ENCODE peak calls at places on chromosomes 1 and 21, in nine cellular contexts. One of them, this sample, is unnamed.

GRCh38 chr1:10631811-10632481 is 157.2 kb downstream of the PEX14 start:
- DNase-seq in stimulated activated CD4-positive, alpha-beta T cell treated with anti-CD3 and anti-CD28 coated beads, Interleukin-1b, Interleukin-23, amount 100 ng/mL, for 24 hours: no peak
- DNase-seq in activated T-helper 1 cell treated with anti-CD3 and anti-CD28 coated beads, Interleukin-2, amount 50 U/mL, for 16 hours: no peak
- DNase-seq in fibroblast of the aortic adventitia: no peak
- DNase-seq in CD8-positive, alpha-beta memory T cell: no peak
- DNase-seq in ACHN: no peak
- DNase-seq in GM13976: no peak
- DNase-seq in nephron progenitor cell: no peak
- DNase-seq in IMR-90: no peak
- DNase-seq in this sample: no peak

GRCh38 chr1:89682630-89683029 is 49.7 kb downstream of the LRRC8C start:
- DNase-seq in stimulated activated CD4-positive, alpha-beta T cell treated with anti-CD3 and anti-CD28 coated beads, Interleukin-1b, Interleukin-23, amount 100 ng/mL, for 24 hours: no peak
- DNase-seq in activated T-helper 1 cell treated with anti-CD3 and anti-CD28 coated beads, Interleukin-2, amount 50 U/mL, for 16 hours: no peak
- DNase-seq in fibroblast of the aortic adventitia: no peak
- DNase-seq in CD8-positive, alpha-beta memory T cell: no peak
- DNase-seq in ACHN: no peak
- DNase-seq in GM13976: no peak
- DNase-seq in nephron progenitor cell: no peak
- DNase-seq in IMR-90: no peak
- DNase-seq in this sample: no peak

GRCh38 chr1:51048670-51049069 is 53.4 kb upstream of the C1orf185 start:
- DNase-seq in stimulated activated CD4-positive, alpha-beta T cell treated with anti-CD3 and anti-CD28 coated beads, Interleukin-1b, Interleukin-23, amount 100 ng/mL, for 24 hours: no peak
- DNase-seq in activated T-helper 1 cell treated with anti-CD3 and anti-CD28 coated beads, Interleukin-2, amount 50 U/mL, for 16 hours: no peak
- DNase-seq in fibroblast of the aortic adventitia: no peak
- DNase-seq in CD8-positive, alpha-beta memory T cell: no peak
- DNase-seq in ACHN: no peak
- DNase-seq in GM13976: no peak
- DNase-seq in nephron progenitor cell: no peak
- DNase-seq in IMR-90: no peak
- DNase-seq in this sample: no peak

GRCh38 chr1:27645071-27645415 is 10.1 kb upstream of the FGR start:
- DNase-seq in stimulated activated CD4-positive, alpha-beta T cell treated with anti-CD3 and anti-CD28 coated beads, Interleukin-1b, Interleukin-23, amount 100 ng/mL, for 24 hours: no peak
- DNase-seq in activated T-helper 1 cell treated with anti-CD3 and anti-CD28 coated beads, Interleukin-2, amount 50 U/mL, for 16 hours: no peak
- DNase-seq in fibroblast of the aortic adventitia: no peak
- DNase-seq in CD8-positive, alpha-beta memory T cell: no peak
- DNase-seq in ACHN: no peak
- DNase-seq in GM13976: no peak
- DNase-seq in nephron progenitor cell: no peak
- DNase-seq in IMR-90: no peak
- DNase-seq in this sample: no peak

GRCh38 chr1:155003227-155003765 is 694 bp downstream of the ZBTB7B start:
- DNase-seq in stimulated activated CD4-positive, alpha-beta T cell treated with anti-CD3 and anti-CD28 coated beads, Interleukin-1b, Interleukin-23, amount 100 ng/mL, for 24 hours: no peak
- DNase-seq in activated T-helper 1 cell treated with anti-CD3 and anti-CD28 coated beads, Interleukin-2, amount 50 U/mL, for 16 hours: no peak
- DNase-seq in fibroblast of the aortic adventitia: no peak
- DNase-seq in CD8-positive, alpha-beta memory T cell: no peak
- DNase-seq in ACHN: peak; percentile 37
- DNase-seq in GM13976: no peak
- DNase-seq in nephron progenitor cell: peak; percentile 59
- DNase-seq in IMR-90: no peak
- DNase-seq in this sample: no peak

GRCh38 chr1:169538998-169539871 is 47.0 kb downstream of the F5 start:
- DNase-seq in stimulated activated CD4-positive, alpha-beta T cell treated with anti-CD3 and anti-CD28 coated beads, Interleukin-1b, Interleukin-23, amount 100 ng/mL, for 24 hours: no peak
- DNase-seq in activated T-helper 1 cell treated with anti-CD3 and anti-CD28 coated beads, Interleukin-2, amount 50 U/mL, for 16 hours: no peak
- DNase-seq in fibroblast of the aortic adventitia: peak; percentile 81
- DNase-seq in CD8-positive, alpha-beta memory T cell: no peak
- DNase-seq in ACHN: peak; percentile 88
- DNase-seq in GM13976: no peak
- DNase-seq in nephron progenitor cell: no peak
- DNase-seq in IMR-90: peak; percentile 83
- DNase-seq in this sample: no peak

GRCh38 chr21:41597811-41598231 is 89.9 kb upstream of the TMPRSS2 start:
- DNase-seq in stimulated activated CD4-positive, alpha-beta T cell treated with anti-CD3 and anti-CD28 coated beads, Interleukin-1b, Interleukin-23, amount 100 ng/mL, for 24 hours: no peak
- DNase-seq in activated T-helper 1 cell treated with anti-CD3 and anti-CD28 coated beads, Interleukin-2, amount 50 U/mL, for 16 hours: no peak
- DNase-seq in fibroblast of the aortic adventitia: no peak
- DNase-seq in CD8-positive, alpha-beta memory T cell: no peak
- DNase-seq in ACHN: no peak
- DNase-seq in GM13976: no peak
- DNase-seq in nephron progenitor cell: no peak
- DNase-seq in IMR-90: no peak
- DNase-seq in this sample: no peak

GRCh38 chr1:104329278-104329677 is 579.6 kb downstream of the AMY1C start:
- DNase-seq in stimulated activated CD4-positive, alpha-beta T cell treated with anti-CD3 and anti-CD28 coated beads, Interleukin-1b, Interleukin-23, amount 100 ng/mL, for 24 hours: no peak
- DNase-seq in activated T-helper 1 cell treated with anti-CD3 and anti-CD28 coated beads, Interleukin-2, amount 50 U/mL, for 16 hours: no peak
- DNase-seq in fibroblast of the aortic adventitia: no peak
- DNase-seq in CD8-positive, alpha-beta memory T cell: no peak
- DNase-seq in ACHN: no peak
- DNase-seq in GM13976: no peak
- DNase-seq in nephron progenitor cell: no peak
- DNase-seq in IMR-90: no peak
- DNase-seq in this sample: no peak

GRCh38 chr1:18811733-18812132 is 47.7 kb downstream of the TAS1R2 start:
- DNase-seq in stimulated activated CD4-positive, alpha-beta T cell treated with anti-CD3 and anti-CD28 coated beads, Interleukin-1b, Interleukin-23, amount 100 ng/mL, for 24 hours: no peak
- DNase-seq in activated T-helper 1 cell treated with anti-CD3 and anti-CD28 coated beads, Interleukin-2, amount 50 U/mL, for 16 hours: no peak
- DNase-seq in fibroblast of the aortic adventitia: no peak
- DNase-seq in CD8-positive, alpha-beta memory T cell: no peak
- DNase-seq in ACHN: no peak
- DNase-seq in GM13976: no peak
- DNase-seq in nephron progenitor cell: no peak
- DNase-seq in IMR-90: no peak
- DNase-seq in this sample: no peak

GRCh38 chr1:76084685-76085084 is 10.1 kb downstream of the ST6GALNAC3 start:
- DNase-seq in stimulated activated CD4-positive, alpha-beta T cell treated with anti-CD3 and anti-CD28 coated beads, Interleukin-1b, Interleukin-23, amount 100 ng/mL, for 24 hours: no peak
- DNase-seq in activated T-helper 1 cell treated with anti-CD3 and anti-CD28 coated beads, Interleukin-2, amount 50 U/mL, for 16 hours: no peak
- DNase-seq in fibroblast of the aortic adventitia: no peak
- DNase-seq in CD8-positive, alpha-beta memory T cell: no peak
- DNase-seq in ACHN: no peak
- DNase-seq in GM13976: no peak
- DNase-seq in nephron progenitor cell: no peak
- DNase-seq in IMR-90: no peak
- DNase-seq in this sample: no peak

GRCh38 chr1:92374211-92374610 is 75.4 kb downstream of the RPAP2 start:
- DNase-seq in stimulated activated CD4-positive, alpha-beta T cell treated with anti-CD3 and anti-CD28 coated beads, Interleukin-1b, Interleukin-23, amount 100 ng/mL, for 24 hours: no peak
- DNase-seq in activated T-helper 1 cell treated with anti-CD3 and anti-CD28 coated beads, Interleukin-2, amount 50 U/mL, for 16 hours: no peak
- DNase-seq in fibroblast of the aortic adventitia: no peak
- DNase-seq in CD8-positive, alpha-beta memory T cell: no peak
- DNase-seq in ACHN: no peak
- DNase-seq in GM13976: no peak
- DNase-seq in nephron progenitor cell: no peak
- DNase-seq in IMR-90: no peak
- DNase-seq in this sample: no peak

GRCh38 chr1:222061711-222062359 is 319.9 kb upstream of the DUSP10 start:
- DNase-seq in stimulated activated CD4-positive, alpha-beta T cell treated with anti-CD3 and anti-CD28 coated beads, Interleukin-1b, Interleukin-23, amount 100 ng/mL, for 24 hours: no peak
- DNase-seq in activated T-helper 1 cell treated with anti-CD3 and anti-CD28 coated beads, Interleukin-2, amount 50 U/mL, for 16 hours: no peak
- DNase-seq in fibroblast of the aortic adventitia: no peak
- DNase-seq in CD8-positive, alpha-beta memory T cell: no peak
- DNase-seq in ACHN: no peak
- DNase-seq in GM13976: no peak
- DNase-seq in nephron progenitor cell: no peak
- DNase-seq in IMR-90: no peak
- DNase-seq in this sample: no peak

GRCh38 chr1:201463071-201463552 is 5.9 kb downstream of the PHLDA3 start:
- DNase-seq in stimulated activated CD4-positive, alpha-beta T cell treated with anti-CD3 and anti-CD28 coated beads, Interleukin-1b, Interleukin-23, amount 100 ng/mL, for 24 hours: no peak
- DNase-seq in activated T-helper 1 cell treated with anti-CD3 and anti-CD28 coated beads, Interleukin-2, amount 50 U/mL, for 16 hours: no peak
- DNase-seq in fibroblast of the aortic adventitia: no peak
- DNase-seq in CD8-positive, alpha-beta memory T cell: no peak
- DNase-seq in ACHN: peak; percentile 73
- DNase-seq in GM13976: no peak
- DNase-seq in nephron progenitor cell: no peak
- DNase-seq in IMR-90: no peak
- DNase-seq in this sample: no peak

GRCh38 chr1:231064418-231064817 is 24.4 kb upstream of the FAM89A start:
- DNase-seq in stimulated activated CD4-positive, alpha-beta T cell treated with anti-CD3 and anti-CD28 coated beads, Interleukin-1b, Interleukin-23, amount 100 ng/mL, for 24 hours: no peak
- DNase-seq in activated T-helper 1 cell treated with anti-CD3 and anti-CD28 coated beads, Interleukin-2, amount 50 U/mL, for 16 hours: no peak
- DNase-seq in fibroblast of the aortic adventitia: no peak
- DNase-seq in CD8-positive, alpha-beta memory T cell: no peak
- DNase-seq in ACHN: no peak
- DNase-seq in GM13976: no peak
- DNase-seq in nephron progenitor cell: no peak
- DNase-seq in IMR-90: no peak
- DNase-seq in this sample: no peak

GRCh38 chr1:19312782-19313635 is 883 bp downstream of the SLC66A1 start:
- DNase-seq in stimulated activated CD4-positive, alpha-beta T cell treated with anti-CD3 and anti-CD28 coated beads, Interleukin-1b, Interleukin-23, amount 100 ng/mL, for 24 hours: no peak
- DNase-seq in activated T-helper 1 cell treated with anti-CD3 and anti-CD28 coated beads, Interleukin-2, amount 50 U/mL, for 16 hours: no peak
- DNase-seq in fibroblast of the aortic adventitia: no peak
- DNase-seq in CD8-positive, alpha-beta memory T cell: no peak
- DNase-seq in ACHN: no peak
- DNase-seq in GM13976: no peak
- DNase-seq in nephron progenitor cell: no peak
- DNase-seq in IMR-90: no peak
- DNase-seq in this sample: no peak

GRCh38 chr1:161069731-161070270 is at the start of gene ARHGAP30:
- DNase-seq in stimulated activated CD4-positive, alpha-beta T cell treated with anti-CD3 and anti-CD28 coated beads, Interleukin-1b, Interleukin-23, amount 100 ng/mL, for 24 hours: no peak
- DNase-seq in activated T-helper 1 cell treated with anti-CD3 and anti-CD28 coated beads, Interleukin-2, amount 50 U/mL, for 16 hours: peak; percentile 61
- DNase-seq in fibroblast of the aortic adventitia: no peak
- DNase-seq in CD8-positive, alpha-beta memory T cell: peak; percentile 67
- DNase-seq in ACHN: no peak
- DNase-seq in GM13976: peak; percentile 95
- DNase-seq in nephron progenitor cell: no peak
- DNase-seq in IMR-90: no peak
- DNase-seq in this sample: peak; percentile 75

GRCh38 chr1:34696230-34696629 is 58.6 kb upstream of the GJB5 start:
- DNase-seq in stimulated activated CD4-positive, alpha-beta T cell treated with anti-CD3 and anti-CD28 coated beads, Interleukin-1b, Interleukin-23, amount 100 ng/mL, for 24 hours: no peak
- DNase-seq in activated T-helper 1 cell treated with anti-CD3 and anti-CD28 coated beads, Interleukin-2, amount 50 U/mL, for 16 hours: no peak
- DNase-seq in fibroblast of the aortic adventitia: peak; percentile 21
- DNase-seq in CD8-positive, alpha-beta memory T cell: no peak
- DNase-seq in ACHN: peak; percentile 2
- DNase-seq in GM13976: no peak
- DNase-seq in nephron progenitor cell: no peak
- DNase-seq in IMR-90: no peak
- DNase-seq in this sample: no peak

GRCh38 chr1:66335859-66336640 is 197.9 kb upstream of the SGIP1 start:
- DNase-seq in stimulated activated CD4-positive, alpha-beta T cell treated with anti-CD3 and anti-CD28 coated beads, Interleukin-1b, Interleukin-23, amount 100 ng/mL, for 24 hours: no peak
- DNase-seq in activated T-helper 1 cell treated with anti-CD3 and anti-CD28 coated beads, Interleukin-2, amount 50 U/mL, for 16 hours: peak; percentile 39
- DNase-seq in fibroblast of the aortic adventitia: peak; percentile 52
- DNase-seq in CD8-positive, alpha-beta memory T cell: peak; percentile 55
- DNase-seq in ACHN: no peak
- DNase-seq in GM13976: peak; percentile 64
- DNase-seq in nephron progenitor cell: no peak
- DNase-seq in IMR-90: peak; percentile 61
- DNase-seq in this sample: peak; percentile 62

GRCh38 chr1:206923009-206923960 is 1.5 kb upstream of the FCMR start:
- DNase-seq in stimulated activated CD4-positive, alpha-beta T cell treated with anti-CD3 and anti-CD28 coated beads, Interleukin-1b, Interleukin-23, amount 100 ng/mL, for 24 hours: peak; percentile 33
- DNase-seq in activated T-helper 1 cell treated with anti-CD3 and anti-CD28 coated beads, Interleukin-2, amount 50 U/mL, for 16 hours: peak; percentile 59
- DNase-seq in fibroblast of the aortic adventitia: no peak
- DNase-seq in CD8-positive, alpha-beta memory T cell: peak; percentile 47
- DNase-seq in ACHN: no peak
- DNase-seq in GM13976: peak; percentile 75
- DNase-seq in nephron progenitor cell: no peak
- DNase-seq in IMR-90: no peak
- DNase-seq in this sample: peak; percentile 64

GRCh38 chr1:234405676-234406075 is 32.4 kb downstream of the COA6 start:
- DNase-seq in stimulated activated CD4-positive, alpha-beta T cell treated with anti-CD3 and anti-CD28 coated beads, Interleukin-1b, Interleukin-23, amount 100 ng/mL, for 24 hours: no peak
- DNase-seq in activated T-helper 1 cell treated with anti-CD3 and anti-CD28 coated beads, Interleukin-2, amount 50 U/mL, for 16 hours: no peak
- DNase-seq in fibroblast of the aortic adventitia: no peak
- DNase-seq in CD8-positive, alpha-beta memory T cell: no peak
- DNase-seq in ACHN: no peak
- DNase-seq in GM13976: no peak
- DNase-seq in nephron progenitor cell: no peak
- DNase-seq in IMR-90: no peak
- DNase-seq in this sample: no peak

GRCh38 chr1:82269466-82269865 is 468.7 kb downstream of the ADGRL2 start:
- DNase-seq in stimulated activated CD4-positive, alpha-beta T cell treated with anti-CD3 and anti-CD28 coated beads, Interleukin-1b, Interleukin-23, amount 100 ng/mL, for 24 hours: no peak
- DNase-seq in activated T-helper 1 cell treated with anti-CD3 and anti-CD28 coated beads, Interleukin-2, amount 50 U/mL, for 16 hours: no peak
- DNase-seq in fibroblast of the aortic adventitia: peak; percentile 77
- DNase-seq in CD8-positive, alpha-beta memory T cell: no peak
- DNase-seq in ACHN: peak; percentile 11
- DNase-seq in GM13976: no peak
- DNase-seq in nephron progenitor cell: no peak
- DNase-seq in IMR-90: no peak
- DNase-seq in this sample: no peak

GRCh38 chr1:150513275-150513885 is 2.2 kb upstream of the FALEC start:
- DNase-seq in stimulated activated CD4-positive, alpha-beta T cell treated with anti-CD3 and anti-CD28 coated beads, Interleukin-1b, Interleukin-23, amount 100 ng/mL, for 24 hours: no peak
- DNase-seq in activated T-helper 1 cell treated with anti-CD3 and anti-CD28 coated beads, Interleukin-2, amount 50 U/mL, for 16 hours: no peak
- DNase-seq in fibroblast of the aortic adventitia: no peak
- DNase-seq in CD8-positive, alpha-beta memory T cell: no peak
- DNase-seq in ACHN: no peak
- DNase-seq in GM13976: no peak
- DNase-seq in nephron progenitor cell: no peak
- DNase-seq in IMR-90: no peak
- DNase-seq in this sample: no peak

GRCh38 chr1:90504509-90504908 is 212.6 kb downstream of the BARHL2 start:
- DNase-seq in stimulated activated CD4-positive, alpha-beta T cell treated with anti-CD3 and anti-CD28 coated beads, Interleukin-1b, Interleukin-23, amount 100 ng/mL, for 24 hours: no peak
- DNase-seq in activated T-helper 1 cell treated with anti-CD3 and anti-CD28 coated beads, Interleukin-2, amount 50 U/mL, for 16 hours: no peak
- DNase-seq in fibroblast of the aortic adventitia: no peak
- DNase-seq in CD8-positive, alpha-beta memory T cell: no peak
- DNase-seq in ACHN: no peak
- DNase-seq in GM13976: no peak
- DNase-seq in nephron progenitor cell: no peak
- DNase-seq in IMR-90: no peak
- DNase-seq in this sample: no peak

GRCh38 chr21:26199471-26199870 is 28.9 kb upstream of the APP start:
- DNase-seq in stimulated activated CD4-positive, alpha-beta T cell treated with anti-CD3 and anti-CD28 coated beads, Interleukin-1b, Interleukin-23, amount 100 ng/mL, for 24 hours: no peak
- DNase-seq in activated T-helper 1 cell treated with anti-CD3 and anti-CD28 coated beads, Interleukin-2, amount 50 U/mL, for 16 hours: no peak
- DNase-seq in fibroblast of the aortic adventitia: peak; percentile 49
- DNase-seq in CD8-positive, alpha-beta memory T cell: no peak
- DNase-seq in ACHN: no peak
- DNase-seq in GM13976: no peak
- DNase-seq in nephron progenitor cell: no peak
- DNase-seq in IMR-90: peak; percentile 82
- DNase-seq in this sample: no peak

GRCh38 chr1:9281071-9281827 is 11.4 kb upstream of the SPSB1 start:
- DNase-seq in stimulated activated CD4-positive, alpha-beta T cell treated with anti-CD3 and anti-CD28 coated beads, Interleukin-1b, Interleukin-23, amount 100 ng/mL, for 24 hours: no peak
- DNase-seq in activated T-helper 1 cell treated with anti-CD3 and anti-CD28 coated beads, Interleukin-2, amount 50 U/mL, for 16 hours: no peak
- DNase-seq in fibroblast of the aortic adventitia: peak; percentile 45
- DNase-seq in CD8-positive, alpha-beta memory T cell: no peak
- DNase-seq in ACHN: no peak
- DNase-seq in GM13976: peak; percentile 26
- DNase-seq in nephron progenitor cell: no peak
- DNase-seq in IMR-90: no peak
- DNase-seq in this sample: no peak

GRCh38 chr1:21914468-21914867 is 22.6 kb downstream of the HSPG2 start:
- DNase-seq in stimulated activated CD4-positive, alpha-beta T cell treated with anti-CD3 and anti-CD28 coated beads, Interleukin-1b, Interleukin-23, amount 100 ng/mL, for 24 hours: no peak
- DNase-seq in activated T-helper 1 cell treated with anti-CD3 and anti-CD28 coated beads, Interleukin-2, amount 50 U/mL, for 16 hours: no peak
- DNase-seq in fibroblast of the aortic adventitia: no peak
- DNase-seq in CD8-positive, alpha-beta memory T cell: no peak
- DNase-seq in ACHN: no peak
- DNase-seq in GM13976: no peak
- DNase-seq in nephron progenitor cell: no peak
- DNase-seq in IMR-90: no peak
- DNase-seq in this sample: no peak

GRCh38 chr1:228064741-228065542 is 17.6 kb upstream of the ARF1 start:
- DNase-seq in stimulated activated CD4-positive, alpha-beta T cell treated with anti-CD3 and anti-CD28 coated beads, Interleukin-1b, Interleukin-23, amount 100 ng/mL, for 24 hours: no peak
- DNase-seq in activated T-helper 1 cell treated with anti-CD3 and anti-CD28 coated beads, Interleukin-2, amount 50 U/mL, for 16 hours: no peak
- DNase-seq in fibroblast of the aortic adventitia: no peak
- DNase-seq in CD8-positive, alpha-beta memory T cell: no peak
- DNase-seq in ACHN: no peak
- DNase-seq in GM13976: no peak
- DNase-seq in nephron progenitor cell: no peak
- DNase-seq in IMR-90: no peak
- DNase-seq in this sample: no peak